ENCODE peak calls at places on chromosomes 6 and 20, in four cellular contexts. U is mesendoderm, S is H9, T is H1. O is an unnamed sample.

GRCh38 chr20:18971574-18971973 is 158.0 kb downstream of the SCP2D1 start:
- DNase-seq in U (no peak), S (no peak), T (no peak), O (no peak)

GRCh38 chr6:25706314-25707014 is 48.1 kb upstream of the SLC17A4 start:
- DNase-seq in U (no peak), S (no peak), T (no peak), O (no peak)

GRCh38 chr20:31662372-31662854 is 24.7 kb downstream of the COX4I2 start:
- DNase-seq in U (no peak), S (no peak), T (no peak), O (no peak)

GRCh38 chr6:139325686-139326085 is 33.9 kb upstream of the TXLNB start:
- DNase-seq in U (no peak), S (no peak), T (no peak), O (no peak)

GRCh38 chr6:44286747-44287146 is 16.5 kb downstream of the TMEM151B start:
- DNase-seq in U (no peak), S (no peak), T (no peak), O (no peak)

GRCh38 chr6:26032387-26033131 is 54.7 kb upstream of the HFE start:
- DNase-seq in U (peak), S (peak), T (no peak), O (peak)

GRCh38 chr6:32883789-32884188 is 29.8 kb downstream of the PSMB9 start:
- DNase-seq in U (peak), S (no peak), T (no peak), O (peak)

GRCh38 chr20:48102076-48102787 is 317.0 kb upstream of the SULF2 start:
- DNase-seq in U (no peak), S (no peak), T (no peak), O (no peak)

GRCh38 chr6:40461643-40462042 is 125.5 kb downstream of the LRFN2 start:
- DNase-seq in U (no peak), S (no peak), T (no peak), O (no peak)
- H4K5ac ChIP-seq in U (no peak), S (no peak), T (no peak), O (no peak)

DNA sequence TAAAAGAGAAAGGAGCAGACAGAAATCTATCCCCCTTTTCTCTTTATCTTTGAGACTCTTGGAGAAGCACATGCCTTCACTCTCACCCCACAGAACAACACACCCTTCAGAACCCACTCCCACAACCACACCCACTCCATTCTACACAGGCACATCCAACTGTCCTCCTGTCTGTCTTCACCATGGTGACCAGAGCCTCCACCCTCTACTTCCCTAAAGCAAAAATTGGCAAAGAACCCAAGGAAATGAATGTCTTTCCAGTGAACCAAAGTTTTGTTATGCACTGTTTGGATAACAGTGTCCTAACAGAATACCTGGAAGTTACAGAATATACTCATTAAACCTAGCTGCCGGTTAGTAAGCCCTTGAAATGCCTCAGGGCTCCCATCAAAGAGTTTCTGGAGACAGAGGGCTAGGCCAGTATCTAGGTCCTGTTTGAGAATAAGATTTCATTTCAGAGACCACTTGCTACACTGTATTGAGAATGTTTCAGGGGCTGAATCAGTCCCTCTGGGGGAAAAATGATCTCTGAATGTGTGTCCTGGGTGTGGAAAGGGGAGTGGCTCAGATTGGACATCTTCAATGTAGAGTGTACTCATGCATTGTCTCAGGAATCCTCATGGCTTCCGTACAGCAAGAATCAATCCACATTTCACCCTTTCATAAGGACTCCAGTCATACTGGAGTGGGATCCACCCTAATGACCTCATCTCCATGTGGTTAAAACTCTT is 101.1 kb downstream of the LY86 start:
- DNase-seq in U (no peak), S (no peak), T (no peak), O (peak)
- H3K27ac ChIP-seq in U (no peak), S (no peak), T (no peak), O (no peak)

GRCh38 chr20:52447232-52447566 is 255.6 kb upstream of the ZFP64 start:
- DNase-seq in U (no peak), S (no peak), T (no peak), O (peak)
- H4K5ac ChIP-seq in U (no peak), S (no peak), T (no peak), O (no peak)

GRCh38 chr6:3366596-3367413 is 90.0 kb downstream of the SLC22A23 start:
- DNase-seq in U (no peak), S (no peak), T (no peak), O (no peak)

GRCh38 chr6:3361312-3362037 is 95.4 kb downstream of the SLC22A23 start:
- DNase-seq in U (no peak), S (no peak), T (no peak), O (no peak)

GRCh38 chr6:3363296-3364025 is 93.4 kb downstream of the SLC22A23 start:
- DNase-seq in U (no peak), S (no peak), T (no peak), O (no peak)

GRCh38 chr6:3367630-3368029 is 89.2 kb downstream of the SLC22A23 start:
- DNase-seq in U (no peak), S (no peak), T (no peak), O (no peak)

GRCh38 chr6:3364391-3364790 is 92.5 kb downstream of the SLC22A23 start:
- DNase-seq in U (peak), S (no peak), T (no peak), O (no peak)
- H3K27ac ChIP-seq in U (no peak), S (no peak), T (no peak), O (no peak)

O was measured in IMR-90.